ENCODE peak calls at places on chromosome 2, in nine cellular contexts. C is A549; Y is M059J; Q is naive B cell; U is Panc1; L is neuronal stem cell; X is central memory CD4-positive, alpha-beta T cell; B is KBM-7; N is activated CD8-positive, alpha-beta memory T cell treated with anti-CD3 and anti-CD28 coated beads for 24 hours. H is an unnamed sample.

GRCh38 chr2:74199871-74200305 is 1.5 kb downstream of the MTHFD2 start:
- DNase-seq in U (no peak), Y (no peak), X (no peak), B (peak; percentile 38), L (no peak), N (peak; percentile 66), Q (no peak), C (no peak), H (no peak)

GRCh38 chr2:53473236-53473635 is 294.4 kb upstream of the CHAC2 start:
- DNase-seq in B (peak; percentile 1), C (peak; percentile 31), Q (no peak), N (no peak), U (no peak), Y (peak; percentile 27), L (no peak), X (no peak), H (no peak)

GRCh38 chr2:236340251-236340650 is 76.0 kb upstream of the ASB18 start:
- DNase-seq in L (no peak), N (no peak), B (no peak), Y (no peak), X (no peak), Q (no peak), U (no peak), C (no peak), H (no peak)

GRCh38 chr2:26500406-26500805 is 22.5 kb upstream of the OTOF start:
- DNase-seq in B (no peak), X (no peak), Y (no peak), Q (no peak), N (no peak), L (no peak), U (no peak), C (no peak), H (no peak)

GRCh38 chr2:234979204-234980167 is 27.7 kb downstream of the SH3BP4 start:
- DNase-seq in U (no peak), Y (peak; percentile 75), Q (no peak), X (no peak), C (peak; percentile 49), N (no peak), B (no peak), L (no peak), H (no peak)

GRCh38 chr2:133379159-133379558 is 189.1 kb downstream of the NCKAP5 start:
- DNase-seq in L (no peak), B (no peak), Q (no peak), X (no peak), C (no peak), U (no peak), Y (no peak), N (no peak), H (no peak)

GRCh38 chr2:43023791-43024514 is 202.5 kb downstream of the ZFP36L2 start:
- DNase-seq in C (no peak), U (no peak), X (no peak), B (no peak), L (no peak), N (no peak), Y (no peak), Q (no peak), H (peak; percentile 28)

GRCh38 chr2:203579131-203579643 is 44.1 kb upstream of the RAPH1 start:
- DNase-seq in Q (no peak), N (no peak), Y (peak; percentile 88), B (no peak), X (no peak), U (no peak), L (no peak), C (peak; percentile 56), H (peak; percentile 82)

GRCh38 chr2:177313162-177313781 is 48.7 kb upstream of the NFE2L2 start:
- DNase-seq in C (no peak), Q (no peak), B (no peak), L (no peak), Y (no peak), X (no peak), U (no peak), N (no peak), H (no peak)

H was measured in pancreas.